ENCODE peak calls at places on chromosomes 16 and 17, in ten cellular contexts. I, Q, G, P, R, N, V, T, M and L are unnamed samples.

GRCh38 chr16:86910821-86911220 is 332.5 kb downstream of the FOXL1 start:
- DNase-seq in I (no peak), Q (no peak), G (no peak), P (no peak), R (no peak), N (no peak), V (no peak), T (no peak), M (no peak), L (no peak)

GRCh38 chr17:33433581-33433980 is 140.5 kb upstream of the ASIC2 start:
- DNase-seq in I (no peak), Q (no peak), G (no peak), P (no peak), R (no peak), N (no peak), V (no peak), T (no peak), M (no peak), L (no peak)

GRCh38 chr16:23597003-23597756 is 1.1 kb upstream of the NDUFAB1 start:
- DNase-seq in I (no peak), Q (no peak), G (no peak), P (no peak), R (no peak), N (peak), V (no peak), T (peak), M (no peak), L (peak)

GRCh38 chr16:46908540-46909372 is 24.6 kb downstream of the GPT2 start:
- DNase-seq in I (peak), Q (peak), G (no peak), P (no peak), R (no peak), N (peak), V (no peak), T (peak), M (peak), L (peak)

GRCh38 chr16:4378202-4378666 is 6.6 kb downstream of the VASN start:
- DNase-seq in I (no peak), Q (no peak), G (no peak), P (no peak), R (no peak), N (no peak), V (peak), T (no peak), M (no peak), L (no peak)

GRCh38 chr16:77581706-77582105 is 140.6 kb upstream of the NUDT7 start:
- DNase-seq in I (no peak), Q (no peak), G (no peak), P (no peak), R (no peak), N (no peak), V (no peak), T (no peak), M (no peak), L (no peak)

GRCh38 chr17:42194133-42194899 is at the start of gene GHDC:
- DNase-seq in I (peak), Q (peak), G (peak), P (peak), R (peak), N (peak), V (peak), T (peak), M (peak), L (peak)

GRCh38 chr17:55770220-55770870 is 19.5 kb downstream of the PCTP start:
- DNase-seq in I (no peak), Q (no peak), G (no peak), P (no peak), R (no peak), N (peak), V (no peak), T (peak), M (peak), L (peak)

GRCh38 chr17:31493656-31494155 is 102.2 kb downstream of the RAB11FIP4 start:
- DNase-seq in I (no peak), Q (no peak), G (no peak), P (no peak), R (no peak), N (no peak), V (no peak), T (no peak), M (no peak), L (no peak)

GRCh38 chr16:9402293-9402865 is 310.9 kb downstream of the HAPSTR1 start:
- DNase-seq in I (no peak), Q (no peak), G (no peak), P (no peak), R (no peak), N (peak), V (no peak), T (no peak), M (no peak), L (no peak)

GRCh38 chr16:760498-761343 is at the start of gene MSLN:
- DNase-seq in I (no peak), Q (no peak), G (no peak), P (peak), R (no peak), N (no peak), V (no peak), T (peak), M (no peak), L (peak)

GRCh38 chr17:68792042-68792685 is 163.0 kb downstream of the ABCA8 start:
- DNase-seq in I (no peak), Q (no peak), G (no peak), P (no peak), R (no peak), N (no peak), V (no peak), T (peak), M (no peak), L (no peak)

GRCh38 chr16:66403531-66404145 is 23.5 kb upstream of the BEAN1 start:
- DNase-seq in I (no peak), Q (no peak), G (no peak), P (no peak), R (no peak), N (peak), V (no peak), T (no peak), M (no peak), L (no peak)

GRCh38 chr17:33291248-33292183 is 1.6 kb downstream of the ASIC2 start:
- DNase-seq in I (no peak), Q (peak), G (no peak), P (peak), R (no peak), N (peak), V (peak), T (peak), M (no peak), L (peak)

GRCh38 chr17:15038656-15039055 is 226.5 kb downstream of the PMP22 start:
- DNase-seq in I (peak), Q (no peak), G (no peak), P (no peak), R (no peak), N (no peak), V (no peak), T (no peak), M (no peak), L (peak)

GRCh38 chr17:31789707-31790505 is 69.1 kb downstream of the COPRS start:
- DNase-seq in I (no peak), Q (no peak), G (no peak), P (no peak), R (no peak), N (no peak), V (no peak), T (no peak), M (no peak), L (no peak)

GRCh38 chr17:68035131-68035522 is 408 bp upstream of the KPNA2 start:
- DNase-seq in I (no peak), Q (peak), G (peak), P (peak), R (no peak), N (peak), V (peak), T (no peak), M (no peak), L (no peak)

GRCh38 chr17:60169921-60170817 is 20.4 kb downstream of the CA4 start:
- DNase-seq in I (no peak), Q (no peak), G (no peak), P (no peak), R (no peak), N (no peak), V (peak), T (peak), M (no peak), L (peak)

GRCh38 chr16:89199241-89200123 is 855 bp downstream of the SLC22A31 start:
- DNase-seq in I (no peak), Q (no peak), G (no peak), P (peak), R (no peak), N (no peak), V (no peak), T (no peak), M (no peak), L (no peak)

GRCh38 chr17:57480438-57481196 is 224.3 kb downstream of the MSI2 start:
- DNase-seq in I (no peak), Q (no peak), G (no peak), P (no peak), R (no peak), N (peak), V (no peak), T (peak), M (no peak), L (peak)

GRCh38 chr16:87543436-87544191 is 50.8 kb upstream of the ZCCHC14 start:
- DNase-seq in I (no peak), Q (no peak), G (no peak), P (no peak), R (no peak), N (no peak), V (peak), T (no peak), M (no peak), L (no peak)

GRCh38 chr17:13362341-13363122 is 239.2 kb downstream of the HS3ST3A1 start:
- DNase-seq in I (peak), Q (no peak), G (no peak), P (no peak), R (peak), N (no peak), V (no peak), T (no peak), M (no peak), L (peak)

GRCh38 chr16:46753015-46753414 is 4.9 kb upstream of the MYLK3 start:
- DNase-seq in I (no peak), Q (no peak), G (no peak), P (no peak), R (no peak), N (no peak), V (no peak), T (no peak), M (no peak), L (no peak)

GRCh38 chr17:45793999-45794540 is 9.9 kb downstream of the CRHR1 start:
- DNase-seq in I (no peak), Q (no peak), G (no peak), P (no peak), R (no peak), N (no peak), V (no peak), T (no peak), M (no peak), L (no peak)

GRCh38 chr16:30357715-30358576 is 2.8 kb upstream of the CD2BP2 start:
- DNase-seq in I (no peak), Q (no peak), G (no peak), P (no peak), R (no peak), N (no peak), V (no peak), T (no peak), M (no peak), L (no peak)

GRCh38 chr16:26889751-26890150 is 177.0 kb upstream of the C16orf82 start:
- DNase-seq in I (no peak), Q (no peak), G (no peak), P (no peak), R (no peak), N (no peak), V (no peak), T (no peak), M (no peak), L (no peak)

GRCh38 chr17:4632583-4632923 is 8.9 kb downstream of the ALOX15 start:
- DNase-seq in I (no peak), Q (no peak), G (no peak), P (no peak), R (no peak), N (peak), V (no peak), T (no peak), M (no peak), L (no peak)

GRCh38 chr16:86355951-86356350 is 154.4 kb upstream of the FOXF1 start:
- DNase-seq in I (no peak), Q (no peak), G (no peak), P (no peak), R (no peak), N (no peak), V (no peak), T (no peak), M (no peak), L (no peak)

GRCh38 chr17:39261286-39261685 is 35.5 kb upstream of the STAC2 start:
- DNase-seq in I (no peak), Q (no peak), G (no peak), P (no peak), R (no peak), N (no peak), V (no peak), T (no peak), M (no peak), L (no peak)

GRCh38 chr16:19066988-19067348 is 446 bp upstream of the COQ7 start:
- DNase-seq in I (no peak), Q (no peak), G (no peak), P (no peak), R (no peak), N (no peak), V (no peak), T (no peak), M (no peak), L (no peak)
- H3K4me3 ChIP-seq in I (peak), Q (peak), G (peak), P (peak), R (peak), N (peak), V (peak), T (peak), M (no peak), L (peak)

GRCh38 chr17:18038861-18039534 is at the start of the genes ATPAF2 and GID4:
- DNase-seq in I (peak), Q (peak), G (peak), P (peak), R (peak), N (peak), V (peak), T (peak), M (peak), L (peak)
- TF ChIP-seq CTCF in I (no peak), Q (no peak), G (no peak), P (no peak), R (peak), N (no peak), V (peak), T (no peak), M (no peak), L (no peak)

DNA sequence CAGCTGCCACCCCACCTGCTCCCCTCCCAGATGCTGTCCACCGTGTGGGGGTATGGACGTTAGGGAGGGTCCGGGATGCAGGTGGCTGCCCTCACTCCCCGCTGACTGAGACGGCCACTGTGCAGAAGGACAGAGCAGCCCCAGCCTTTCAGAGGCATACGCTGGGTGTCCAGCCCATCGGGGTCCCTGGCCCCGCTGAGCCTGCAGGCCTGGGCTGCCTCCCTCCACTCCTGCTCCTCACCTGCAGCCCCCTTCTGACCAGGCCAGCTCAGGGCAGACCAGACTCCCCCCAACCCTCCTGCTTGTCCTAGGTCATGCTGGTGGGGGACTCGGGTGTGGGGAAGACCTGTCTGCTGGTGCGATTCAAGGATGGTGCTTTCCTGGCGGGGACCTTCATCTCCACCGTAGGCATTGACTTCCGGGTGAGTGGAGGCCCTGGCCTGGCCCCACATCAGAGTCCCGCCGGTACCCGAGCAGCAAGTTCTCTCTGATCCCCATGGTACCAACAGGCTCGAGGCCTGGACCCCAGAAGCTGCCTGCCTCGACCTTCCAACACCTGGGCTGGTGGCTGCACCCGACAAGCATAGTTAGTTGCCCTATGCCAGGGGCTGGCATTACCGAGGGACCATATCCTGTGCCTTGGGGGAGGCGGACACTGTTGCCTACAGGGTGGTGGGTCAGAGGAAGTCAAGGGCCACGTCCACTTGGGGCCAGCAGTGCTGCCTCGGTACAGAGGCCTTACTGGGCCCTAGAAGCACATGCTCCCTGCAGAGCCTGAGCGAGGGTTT is 1.4 kb downstream of the RAB26 start:
- DNase-seq in I (no peak), Q (peak), G (no peak), P (no peak), R (no peak), N (no peak), V (no peak), T (no peak), M (no peak), L (peak)
- H3K4me3 ChIP-seq in I (peak), Q (peak), G (no peak), P (no peak), R (no peak), N (no peak), V (no peak), T (no peak), M (peak), L (no peak)

DNA sequence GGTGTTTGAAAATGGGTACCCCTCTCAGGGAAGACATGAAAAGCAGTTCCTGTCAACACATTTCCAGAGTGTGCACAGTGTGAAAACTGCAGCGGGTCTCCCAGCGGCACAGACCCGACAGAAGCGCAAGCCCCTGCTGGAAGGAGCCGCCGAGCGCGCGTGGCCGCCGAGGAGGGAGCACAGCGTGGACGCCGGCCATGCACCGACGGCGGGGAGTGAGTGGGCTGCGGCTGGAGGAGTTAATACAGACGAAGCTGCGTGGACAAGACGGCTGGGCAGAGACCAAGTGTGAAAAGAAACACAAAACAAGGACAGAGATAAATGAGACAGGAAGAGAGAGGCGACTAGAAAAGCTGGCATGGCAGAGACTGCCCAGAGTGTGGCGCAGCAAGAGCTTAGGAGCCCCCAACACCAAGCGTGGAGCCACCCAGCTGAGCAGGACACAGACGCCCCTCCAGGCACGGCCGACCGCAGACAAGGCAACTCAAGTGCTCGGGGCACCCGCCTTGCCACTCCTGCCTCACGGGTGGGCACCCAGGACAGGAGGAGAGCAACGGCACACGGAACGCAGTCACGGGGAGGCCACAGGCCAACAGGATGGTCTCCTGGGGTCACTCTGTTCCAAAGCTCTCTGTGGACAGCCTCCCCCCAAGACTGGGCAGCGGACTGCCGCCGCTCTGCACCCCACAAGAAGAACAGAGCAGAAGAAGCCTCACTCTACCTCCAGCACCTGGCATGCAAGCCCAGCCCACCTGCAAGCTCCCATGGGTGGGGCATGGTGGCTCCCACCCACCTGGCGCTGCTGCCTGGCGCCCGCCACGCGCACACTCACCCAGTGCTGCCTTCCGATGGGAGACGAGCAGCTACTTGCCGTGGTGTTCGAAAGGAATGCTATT is 16.6 kb downstream of the SLC16A3 start:
- DNase-seq in I (no peak), Q (peak), G (no peak), P (peak), R (no peak), N (no peak), V (no peak), T (no peak), M (no peak), L (peak)
- TF ChIP-seq CTCF in I (no peak), Q (no peak), G (no peak), P (no peak), R (no peak), N (no peak), V (no peak), T (no peak), M (no peak), L (no peak)

GRCh38 chr17:77331161-77331864 is 190.5 kb downstream of the SEC14L1 start:
- DNase-seq in I (no peak), Q (peak), G (peak), P (peak), R (peak), N (peak), V (peak), T (peak), M (no peak), L (peak)
- H3K4me3 ChIP-seq in I (no peak), Q (no peak), G (peak), P (peak), R (no peak), N (no peak), V (peak), T (no peak), M (no peak), L (no peak)

DNA sequence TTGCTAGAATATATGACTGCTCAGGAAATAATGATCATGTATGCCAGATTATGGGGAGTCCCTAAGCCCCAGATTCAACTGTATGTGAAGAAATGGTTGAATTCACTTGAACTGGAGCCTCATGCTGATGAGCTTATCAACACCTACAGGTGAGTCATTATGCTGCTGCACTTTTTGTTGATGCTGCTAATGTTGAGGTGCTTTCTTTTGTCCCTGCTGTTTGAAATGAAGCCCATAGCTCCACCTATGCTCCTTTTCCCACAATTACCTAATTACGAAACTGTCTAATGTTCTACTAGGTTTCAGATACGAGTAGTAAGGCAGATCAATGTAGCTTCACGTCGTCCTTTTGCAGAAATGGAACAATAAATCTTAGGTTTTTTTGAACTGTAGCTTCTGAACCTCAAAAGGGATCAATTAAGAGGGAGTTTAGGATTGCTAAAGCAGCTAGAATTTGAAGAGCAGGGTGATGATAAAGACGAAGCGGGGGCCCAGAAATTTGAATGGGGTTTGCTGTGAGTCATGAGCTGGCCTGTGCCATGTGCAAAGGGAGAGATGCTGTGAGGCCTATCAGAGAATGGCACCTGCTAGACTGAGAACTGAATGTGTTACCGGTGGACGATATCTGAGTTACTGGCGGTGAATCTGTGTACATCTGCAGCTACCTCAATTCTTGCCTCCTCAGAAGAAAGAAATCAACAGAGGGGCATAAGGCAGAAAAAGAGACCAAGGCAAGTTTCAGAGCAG is 6.1 kb upstream of the UQCRC2 start:
- DNase-seq in I (no peak), Q (no peak), G (no peak), P (no peak), R (no peak), N (no peak), V (no peak), T (no peak), M (no peak), L (peak)
- TF ChIP-seq CTCF in I (no peak), Q (no peak), G (no peak), P (no peak), R (no peak), N (no peak), V (no peak), T (no peak), M (no peak), L (peak)